ENCODE peak calls at places on chromosomes 3 and 15, in five cellular contexts. One of them, this sample, is unnamed.
A peak's percentile ranks its signal among the peaks of the same experiment; 100 is the strongest.

GRCh38 chr3:192417012-192417411 is 310.3 kb downstream of the FGF12 start:
- DNase-seq in CD4-positive, alpha-beta T cell: no peak
- DNase-seq in B cell: no peak
- DNase-seq in A673: peak; percentile 59
- DNase-seq in AG04449: no peak
- DNase-seq in this sample: no peak

GRCh38 chr3:175212896-175213295 is 353.8 kb downstream of the NAALADL2 start:
- DNase-seq in A673: no peak
- DNase-seq in B cell: no peak
- DNase-seq in CD4-positive, alpha-beta T cell: no peak
- DNase-seq in AG04449: peak; percentile 12
- DNase-seq in this sample: no peak

GRCh38 chr15:68313501-68314390 is 36.2 kb downstream of the FEM1B start:
- DNase-seq in AG04449: no peak
- DNase-seq in B cell: peak; percentile 15
- DNase-seq in A673: no peak
- DNase-seq in CD4-positive, alpha-beta T cell: no peak
- DNase-seq in this sample: no peak

GRCh38 chr3:244041-244440 is 47.5 kb downstream of the CHL1 start:
- DNase-seq in A673: no peak
- DNase-seq in AG04449: no peak
- DNase-seq in B cell: no peak
- DNase-seq in CD4-positive, alpha-beta T cell: no peak
- DNase-seq in this sample: no peak

GRCh38 chr15:57015897-57016296 is 97.5 kb downstream of the TCF12 start:
- DNase-seq in A673: no peak
- DNase-seq in CD4-positive, alpha-beta T cell: no peak
- DNase-seq in B cell: no peak
- DNase-seq in AG04449: no peak
- DNase-seq in this sample: no peak

GRCh38 chr3:11185564-11186317 is 31.4 kb downstream of the HRH1 start:
- DNase-seq in B cell: no peak
- DNase-seq in A673: peak; percentile 41
- DNase-seq in AG04449: peak; percentile 88
- DNase-seq in CD4-positive, alpha-beta T cell: no peak
- DNase-seq in this sample: peak; percentile 55

GRCh38 chr15:51776952-51777574 is 25.7 kb downstream of the TMOD2 start:
- DNase-seq in AG04449: peak; percentile 21
- DNase-seq in B cell: peak; percentile 61
- DNase-seq in CD4-positive, alpha-beta T cell: peak; percentile 49
- DNase-seq in A673: peak; percentile 82
- DNase-seq in this sample: peak; percentile 40

GRCh38 chr3:159964166-159964973 is 24.3 kb upstream of the IL12A start:
- DNase-seq in AG04449: peak; percentile 38
- DNase-seq in A673: no peak
- DNase-seq in CD4-positive, alpha-beta T cell: no peak
- DNase-seq in B cell: no peak
- DNase-seq in this sample: no peak

GRCh38 chr3:65238652-65239051 is 550.9 kb upstream of the ADAMTS9 start:
- DNase-seq in B cell: no peak
- DNase-seq in AG04449: no peak
- DNase-seq in A673: no peak
- DNase-seq in CD4-positive, alpha-beta T cell: no peak
- DNase-seq in this sample: no peak

GRCh38 chr15:68972201-68973065 is 42.1 kb upstream of the NOX5 start:
- DNase-seq in AG04449: no peak
- DNase-seq in CD4-positive, alpha-beta T cell: no peak
- DNase-seq in B cell: no peak
- DNase-seq in A673: no peak
- DNase-seq in this sample: no peak

GRCh38 chr3:119310052-119310451 is 15.9 kb downstream of the ARHGAP31 start:
- DNase-seq in B cell: no peak
- DNase-seq in A673: no peak
- DNase-seq in CD4-positive, alpha-beta T cell: no peak
- DNase-seq in AG04449: peak; percentile 96
- DNase-seq in this sample: no peak

GRCh38 chr3:1611824-1612223 is 486.8 kb upstream of the CNTN4 start:
- DNase-seq in A673: no peak
- DNase-seq in AG04449: no peak
- DNase-seq in B cell: no peak
- DNase-seq in CD4-positive, alpha-beta T cell: no peak
- DNase-seq in this sample: no peak
- TF ChIP-seq CTCF in A673: no peak
- TF ChIP-seq CTCF in AG04449: no peak
- TF ChIP-seq CTCF in B cell: no peak
- TF ChIP-seq CTCF in CD4-positive, alpha-beta T cell: no peak
- TF ChIP-seq CTCF in this sample: no peak

GRCh38 chr3:56556908-56557814 is at the start of gene CCDC66:
- DNase-seq in B cell: peak; percentile 91
- DNase-seq in CD4-positive, alpha-beta T cell: peak; percentile 93
- DNase-seq in A673: peak; percentile 86
- DNase-seq in AG04449: peak; percentile 65
- DNase-seq in this sample: peak; percentile 85

DNA sequence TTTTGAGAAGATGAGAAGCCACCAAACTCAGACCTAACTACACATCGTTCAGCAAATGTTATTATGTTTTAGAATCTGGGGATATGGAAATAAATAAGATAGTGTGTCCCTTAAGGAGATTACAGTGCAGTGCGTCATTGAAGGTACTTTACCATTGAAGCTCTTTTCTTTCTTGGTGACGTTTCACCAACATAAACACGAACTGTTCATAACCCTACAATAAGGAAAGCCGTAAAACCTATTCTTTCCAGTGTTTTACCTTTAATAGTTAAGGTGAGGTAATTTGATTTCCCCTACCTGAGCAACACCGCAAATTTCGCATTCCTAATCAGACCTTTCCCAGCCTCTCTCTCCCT is 818 bp downstream of the CCDC66 start:
- DNase-seq in AG04449: no peak
- DNase-seq in B cell: no peak
- DNase-seq in A673: no peak
- DNase-seq in CD4-positive, alpha-beta T cell: no peak
- DNase-seq in this sample: no peak
- TF ChIP-seq CTCF in AG04449: no peak
- TF ChIP-seq CTCF in B cell: peak; percentile 27
- TF ChIP-seq CTCF in A673: no peak
- TF ChIP-seq CTCF in CD4-positive, alpha-beta T cell: no peak
- TF ChIP-seq CTCF in this sample: no peak

GRCh38 chr15:101068523-101068960 is 149.4 kb downstream of the LRRK1 start:
- DNase-seq in A673: no peak
- DNase-seq in AG04449: no peak
- DNase-seq in CD4-positive, alpha-beta T cell: no peak
- DNase-seq in B cell: no peak
- DNase-seq in this sample: no peak

GRCh38 chr15:101070024-101070423 is 150.9 kb downstream of the LRRK1 start:
- DNase-seq in AG04449: no peak
- DNase-seq in B cell: no peak
- DNase-seq in CD4-positive, alpha-beta T cell: no peak
- DNase-seq in A673: no peak
- DNase-seq in this sample: no peak

GRCh38 chr15:101067660-101068522 is 148.7 kb downstream of the LRRK1 start:
- DNase-seq in AG04449: no peak
- DNase-seq in A673: no peak
- DNase-seq in B cell: no peak
- DNase-seq in CD4-positive, alpha-beta T cell: no peak
- DNase-seq in this sample: no peak

GRCh38 chr15:101070502-101071273 is 151.5 kb downstream of the LRRK1 start:
- DNase-seq in CD4-positive, alpha-beta T cell: no peak
- DNase-seq in A673: peak; percentile 73
- DNase-seq in AG04449: peak; percentile 52
- DNase-seq in B cell: no peak
- DNase-seq in this sample: no peak

GRCh38 chr15:101068961-101069734 is 150.0 kb downstream of the LRRK1 start:
- DNase-seq in B cell: no peak
- DNase-seq in AG04449: no peak
- DNase-seq in A673: no peak
- DNase-seq in CD4-positive, alpha-beta T cell: no peak
- DNase-seq in this sample: no peak
- TF ChIP-seq CTCF in B cell: no peak
- TF ChIP-seq CTCF in AG04449: peak; percentile 17
- TF ChIP-seq CTCF in A673: no peak
- TF ChIP-seq CTCF in CD4-positive, alpha-beta T cell: no peak
- TF ChIP-seq CTCF in this sample: no peak

GRCh38 chr15:49622561-49622960 is 1.7 kb downstream of the DTWD1 start:
- DNase-seq in B cell: no peak
- DNase-seq in A673: peak; percentile 2
- DNase-seq in CD4-positive, alpha-beta T cell: no peak
- DNase-seq in AG04449: no peak
- DNase-seq in this sample: no peak

GRCh38 chr15:49619226-49619625 is 1.4 kb downstream of the FAM227B start:
- DNase-seq in AG04449: no peak
- DNase-seq in CD4-positive, alpha-beta T cell: no peak
- DNase-seq in B cell: no peak
- DNase-seq in A673: no peak
- DNase-seq in this sample: no peak

GRCh38 chr15:49620658-49621326 is at the start of the genes DTWD1 and FAM227B:
- DNase-seq in B cell: peak; percentile 87
- DNase-seq in AG04449: peak; percentile 94
- DNase-seq in A673: peak; percentile 99
- DNase-seq in CD4-positive, alpha-beta T cell: peak; percentile 85
- DNase-seq in this sample: peak; percentile 74

GRCh38 chr15:49620174-49620573 is 444 bp downstream of the FAM227B start:
- DNase-seq in CD4-positive, alpha-beta T cell: no peak
- DNase-seq in B cell: no peak
- DNase-seq in AG04449: no peak
- DNase-seq in A673: peak; percentile 17
- DNase-seq in this sample: no peak

GRCh38 chr15:49621327-49622210 is 721 bp downstream of the DTWD1 start:
- DNase-seq in B cell: no peak
- DNase-seq in AG04449: no peak
- DNase-seq in A673: peak; percentile 1
- DNase-seq in CD4-positive, alpha-beta T cell: no peak
- DNase-seq in this sample: no peak
- TF ChIP-seq CTCF in B cell: no peak
- TF ChIP-seq CTCF in AG04449: no peak
- TF ChIP-seq CTCF in A673: no peak
- TF ChIP-seq CTCF in CD4-positive, alpha-beta T cell: no peak
- TF ChIP-seq CTCF in this sample: no peak

GRCh38 chr3:47380026-47380600 is 708 bp upstream of the PTPN23 start:
- DNase-seq in A673: no peak
- DNase-seq in CD4-positive, alpha-beta T cell: no peak
- DNase-seq in AG04449: no peak
- DNase-seq in B cell: peak; percentile 85
- DNase-seq in this sample: no peak
- TF ChIP-seq CTCF in A673: no peak
- TF ChIP-seq CTCF in CD4-positive, alpha-beta T cell: no peak
- TF ChIP-seq CTCF in AG04449: no peak
- TF ChIP-seq CTCF in B cell: no peak
- TF ChIP-seq CTCF in this sample: no peak

GRCh38 chr15:45134682-45135604 is 5.1 kb downstream of the DUOX1 start:
- DNase-seq in AG04449: no peak
- DNase-seq in B cell: peak; percentile 58
- DNase-seq in CD4-positive, alpha-beta T cell: no peak
- DNase-seq in A673: no peak
- DNase-seq in this sample: no peak
- TF ChIP-seq CTCF in AG04449: no peak
- TF ChIP-seq CTCF in B cell: no peak
- TF ChIP-seq CTCF in CD4-positive, alpha-beta T cell: no peak
- TF ChIP-seq CTCF in A673: no peak
- TF ChIP-seq CTCF in this sample: no peak

DNA sequence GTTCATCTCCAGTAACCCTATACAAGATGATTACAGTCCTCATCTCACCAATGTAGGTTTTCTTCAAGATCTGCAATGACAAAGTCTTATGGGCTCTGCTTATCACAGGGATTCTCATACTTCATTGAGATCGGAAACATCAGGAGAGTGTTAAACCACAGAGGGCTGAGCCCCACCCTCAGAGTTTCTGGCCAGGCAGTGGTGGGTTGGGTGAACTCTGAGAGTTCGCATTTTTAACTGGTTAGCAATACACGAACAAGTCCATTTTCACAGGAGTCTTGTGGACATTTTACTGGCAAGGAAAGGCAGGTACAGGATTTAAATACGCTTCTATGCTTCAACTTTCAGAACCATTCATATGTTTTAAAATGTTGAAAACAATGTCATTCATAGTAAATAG is 366.7 kb upstream of the ROBO2 start:
- DNase-seq in B cell: no peak
- DNase-seq in A673: no peak
- DNase-seq in CD4-positive, alpha-beta T cell: no peak
- DNase-seq in AG04449: no peak
- DNase-seq in this sample: no peak
- TF ChIP-seq CTCF in B cell: no peak
- TF ChIP-seq CTCF in A673: no peak
- TF ChIP-seq CTCF in CD4-positive, alpha-beta T cell: no peak
- TF ChIP-seq CTCF in AG04449: no peak
- TF ChIP-seq CTCF in this sample: no peak

GRCh38 chr3:73768594-73769308 is 144.0 kb upstream of the PDZRN3 start:
- DNase-seq in A673: no peak
- DNase-seq in AG04449: no peak
- DNase-seq in CD4-positive, alpha-beta T cell: no peak
- DNase-seq in B cell: no peak
- DNase-seq in this sample: no peak
- TF ChIP-seq CTCF in A673: no peak
- TF ChIP-seq CTCF in AG04449: peak; percentile 1
- TF ChIP-seq CTCF in CD4-positive, alpha-beta T cell: no peak
- TF ChIP-seq CTCF in B cell: no peak
- TF ChIP-seq CTCF in this sample: no peak

GRCh38 chr3:68874551-68875348 is 57.6 kb downstream of the TAFA4 start:
- DNase-seq in AG04449: no peak
- DNase-seq in B cell: no peak
- DNase-seq in A673: no peak
- DNase-seq in CD4-positive, alpha-beta T cell: no peak
- DNase-seq in this sample: no peak

GRCh38 chr3:68876112-68876713 is 56.1 kb downstream of the TAFA4 start:
- DNase-seq in A673: peak; percentile 51
- DNase-seq in CD4-positive, alpha-beta T cell: peak; percentile 2
- DNase-seq in B cell: no peak
- DNase-seq in AG04449: peak; percentile 26
- DNase-seq in this sample: no peak

GRCh38 chr3:68880632-68881031 is 51.7 kb downstream of the TAFA4 start:
- DNase-seq in B cell: no peak
- DNase-seq in A673: no peak
- DNase-seq in CD4-positive, alpha-beta T cell: no peak
- DNase-seq in AG04449: no peak
- DNase-seq in this sample: no peak

GRCh38 chr3:68878962-68879361 is 53.4 kb downstream of the TAFA4 start:
- DNase-seq in A673: no peak
- DNase-seq in B cell: no peak
- DNase-seq in AG04449: no peak
- DNase-seq in CD4-positive, alpha-beta T cell: no peak
- DNase-seq in this sample: no peak

DNA sequence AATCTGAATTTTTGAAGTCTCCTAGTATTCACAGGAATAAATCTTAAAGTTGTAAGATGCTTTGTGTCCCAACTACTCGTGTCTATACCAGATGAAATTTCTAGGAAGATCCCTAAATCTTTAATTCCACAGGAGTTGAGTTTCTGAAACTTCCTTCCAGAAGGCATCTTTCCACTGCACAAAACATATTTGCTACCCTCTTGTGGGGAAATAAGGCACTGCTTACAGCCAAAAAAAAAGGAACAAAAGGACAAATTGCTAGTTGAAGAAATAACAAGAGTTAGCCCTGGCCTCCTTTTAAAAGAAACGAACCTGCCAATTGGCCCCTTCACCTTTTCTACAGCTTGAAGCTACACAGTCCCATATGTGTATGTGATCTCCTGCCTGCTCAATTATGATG is 54.0 kb downstream of the TAFA4 start:
- DNase-seq in AG04449: no peak
- DNase-seq in CD4-positive, alpha-beta T cell: no peak
- DNase-seq in A673: peak; percentile 3
- DNase-seq in B cell: no peak
- DNase-seq in this sample: no peak
- TF ChIP-seq CTCF in AG04449: peak; percentile 47
- TF ChIP-seq CTCF in CD4-positive, alpha-beta T cell: peak; percentile 32
- TF ChIP-seq CTCF in A673: peak; percentile 46
- TF ChIP-seq CTCF in B cell: peak; percentile 59
- TF ChIP-seq CTCF in this sample: no peak